ENCODE peak calls at places on chromosomes 12 and 14, in ten cellular contexts. P is transverse colon; S is CD4-positive, alpha-beta T cell; Q is adipocyte; T is breast epithelium; V is IMR-90; N is CD4-positive, alpha-beta memory T cell; Y is Caco-2; M is Karpas-422; K is lung. B is an unnamed sample. For H3K27me3, the result is how much of the 10 kb centered on the place peaks cover.

GRCh38 chr14:34539407-34540180 is at the start of gene EAPP:
- DNase-seq in P (peak), S (peak), Q (peak), T (peak), V (peak), N (peak), Y (peak), M (peak), K (peak), B (peak)

GRCh38 chr14:33508663-33509062 is 442.2 kb downstream of the EGLN3 start:
- DNase-seq in P (no peak), S (no peak), Q (no peak), T (no peak), V (no peak), N (no peak), Y (no peak), M (no peak), K (no peak), B (no peak)

GRCh38 chr14:47040490-47040889 is 388.9 kb upstream of the RPL10L start:
- DNase-seq in P (no peak), S (no peak), Q (no peak), T (no peak), V (no peak), N (no peak), Y (peak), M (no peak), K (no peak), B (no peak)

GRCh38 chr12:5520037-5520436 is 88.1 kb downstream of the NTF3 start:
- DNase-seq in P (no peak), S (no peak), Q (no peak), T (no peak), V (no peak), N (no peak), Y (no peak), M (no peak), K (no peak), B (no peak)

GRCh38 chr12:103855036-103855712 is 14.1 kb upstream of the NT5DC3 start:
- DNase-seq in P (no peak), S (no peak), Q (peak), T (no peak), V (peak), N (no peak), Y (no peak), M (no peak), K (no peak), B (no peak)

GRCh38 chr14:51828017-51828797 is 32.2 kb upstream of the GNG2 start:
- DNase-seq in P (peak), S (peak), Q (peak), T (no peak), V (peak), N (peak), Y (no peak), M (peak), K (no peak), B (peak)

GRCh38 chr14:67735361-67735921 is 33.8 kb downstream of the RDH12 start:
- DNase-seq in P (no peak), S (no peak), Q (no peak), T (no peak), V (no peak), N (no peak), Y (no peak), M (no peak), K (no peak), B (no peak)

GRCh38 chr14:104973215-104974145 is 4.7 kb downstream of the AHNAK2 start:
- DNase-seq in P (peak), S (no peak), Q (peak), T (peak), V (peak), N (no peak), Y (no peak), M (no peak), K (peak), B (no peak)

GRCh38 chr12:104281636-104282035 is 21.9 kb upstream of the EID3 start:
- DNase-seq in P (no peak), S (no peak), Q (peak), T (no peak), V (no peak), N (no peak), Y (no peak), M (no peak), K (no peak), B (no peak)

GRCh38 chr14:100537701-100538565 is 49.3 kb downstream of the BEGAIN start:
- DNase-seq in P (peak), S (no peak), Q (no peak), T (peak), V (no peak), N (no peak), Y (no peak), M (no peak), K (no peak), B (no peak)

GRCh38 chr12:93145086-93145485 is 216.0 kb upstream of the EEA1 start:
- DNase-seq in P (no peak), S (no peak), Q (no peak), T (no peak), V (peak), N (no peak), Y (no peak), M (peak), K (no peak), B (no peak)

GRCh38 chr12:42483534-42483857 is 106.0 kb downstream of the PRICKLE1 start:
- DNase-seq in P (peak), S (no peak), Q (peak), T (no peak), V (peak), N (peak), Y (no peak), M (no peak), K (no peak), B (peak)

GRCh38 chr12:104682790-104683279 is 226.1 kb downstream of the CHST11 start:
- DNase-seq in P (no peak), S (peak), Q (no peak), T (no peak), V (no peak), N (peak), Y (no peak), M (peak), K (peak), B (no peak)

GRCh38 chr12:118480235-118480634 is 103.9 kb downstream of the SUDS3 start:
- DNase-seq in P (no peak), S (no peak), Q (no peak), T (no peak), V (no peak), N (no peak), Y (no peak), M (no peak), K (no peak), B (no peak)
- H3K27me3 ChIP-seq in P (under half), S (under half), Q (under half), T (under half), V (under half), N (under half), Y (under half), M (under half), K (under half), B (under half)

DNA sequence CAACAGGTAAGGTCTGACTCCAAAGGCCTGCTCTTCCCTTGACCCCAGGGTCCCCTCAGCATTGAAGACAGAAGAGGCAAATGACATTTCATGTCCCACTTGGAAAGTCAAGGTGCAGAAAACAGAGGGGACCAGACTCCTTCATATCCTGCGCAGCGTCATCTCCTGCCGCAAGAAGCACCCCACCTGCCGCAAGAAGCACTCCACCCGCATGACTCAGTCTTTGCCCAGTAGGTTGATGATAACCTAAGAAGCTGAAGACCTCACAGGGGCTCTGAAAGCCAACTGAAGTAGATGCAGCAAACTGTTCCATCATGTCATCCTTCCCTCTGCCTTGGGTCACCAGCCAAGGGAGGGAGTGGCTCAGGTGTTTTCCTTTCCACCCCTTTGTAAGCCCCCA is 11.6 kb upstream of the SMUG1 start:
- DNase-seq in P (no peak), S (no peak), Q (no peak), T (no peak), V (no peak), N (no peak), Y (no peak), M (no peak), K (no peak), B (no peak)
- H3K27me3 ChIP-seq in P (half or more), S (half or more), Q (under half), T (under half), V (under half), N (under half), Y (under half), M (under half), K (under half), B (under half)

GRCh38 chr14:81681466-81681865 is 147.8 kb upstream of the SEL1L start:
- DNase-seq in P (no peak), S (no peak), Q (no peak), T (no peak), V (no peak), N (no peak), Y (no peak), M (no peak), K (no peak), B (no peak)
- H3K27me3 ChIP-seq in P (under half), S (under half), Q (under half), T (under half), V (under half), N (under half), Y (under half), M (under half), K (under half), B (under half)

GRCh38 chr14:75597149-75597548 is 18.7 kb downstream of the FLVCR2 start:
- DNase-seq in P (no peak), S (no peak), Q (no peak), T (no peak), V (no peak), N (no peak), Y (no peak), M (no peak), K (no peak), B (no peak)

GRCh38 chr14:75591331-75591946 is 13.0 kb downstream of the FLVCR2 start:
- DNase-seq in P (no peak), S (no peak), Q (no peak), T (no peak), V (no peak), N (no peak), Y (no peak), M (peak), K (no peak), B (no peak)

GRCh38 chr14:75589896-75590295 is 11.5 kb downstream of the FLVCR2 start:
- DNase-seq in P (no peak), S (no peak), Q (no peak), T (no peak), V (no peak), N (no peak), Y (no peak), M (no peak), K (no peak), B (no peak)

GRCh38 chr14:75591987-75592575 is 13.7 kb downstream of the FLVCR2 start:
- DNase-seq in P (no peak), S (no peak), Q (no peak), T (no peak), V (no peak), N (no peak), Y (no peak), M (no peak), K (no peak), B (no peak)

DNA sequence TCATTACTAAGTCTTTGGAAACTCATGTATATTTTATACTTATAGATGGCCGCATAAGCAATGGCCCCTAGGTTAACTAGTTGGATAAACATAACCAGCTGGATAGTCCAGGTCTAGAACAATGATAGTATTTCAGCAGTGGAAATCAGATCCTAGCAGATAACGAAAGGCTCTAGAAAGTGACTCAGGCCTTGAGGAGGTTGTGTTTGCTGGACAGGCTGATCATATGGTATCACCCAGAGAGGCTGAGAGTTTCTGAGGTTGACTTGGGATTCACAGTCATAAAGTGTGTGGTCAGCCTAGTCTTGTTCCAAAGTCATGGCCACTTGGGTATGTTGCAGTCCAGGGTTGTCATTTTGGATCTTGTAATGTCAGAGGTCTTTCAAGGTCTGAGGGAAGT is 16.8 kb downstream of the FLVCR2 start:
- DNase-seq in P (no peak), S (no peak), Q (no peak), T (no peak), V (peak), N (no peak), Y (no peak), M (no peak), K (no peak), B (no peak)
- H3K27me3 ChIP-seq in P (under half), S (under half), Q (under half), T (under half), V (under half), N (under half), Y (under half), M (under half), K (under half), B (under half)

GRCh38 chr12:51591020-51591901 is at the start of gene SCN8A:
- DNase-seq in P (peak), S (peak), Q (peak), T (no peak), V (peak), N (no peak), Y (peak), M (peak), K (no peak), B (peak)

GRCh38 chr12:51590347-51591019 is 550 bp upstream of the SCN8A start:
- DNase-seq in P (peak), S (peak), Q (peak), T (no peak), V (peak), N (peak), Y (peak), M (peak), K (no peak), B (peak)

GRCh38 chr12:51589060-51589459 is 2.0 kb upstream of the SCN8A start:
- DNase-seq in P (no peak), S (no peak), Q (no peak), T (no peak), V (no peak), N (no peak), Y (no peak), M (no peak), K (no peak), B (no peak)

GRCh38 chr12:51592034-51592705 is 1.1 kb downstream of the SCN8A start:
- DNase-seq in P (no peak), S (no peak), Q (peak), T (no peak), V (peak), N (no peak), Y (no peak), M (no peak), K (no peak), B (no peak)

DNA sequence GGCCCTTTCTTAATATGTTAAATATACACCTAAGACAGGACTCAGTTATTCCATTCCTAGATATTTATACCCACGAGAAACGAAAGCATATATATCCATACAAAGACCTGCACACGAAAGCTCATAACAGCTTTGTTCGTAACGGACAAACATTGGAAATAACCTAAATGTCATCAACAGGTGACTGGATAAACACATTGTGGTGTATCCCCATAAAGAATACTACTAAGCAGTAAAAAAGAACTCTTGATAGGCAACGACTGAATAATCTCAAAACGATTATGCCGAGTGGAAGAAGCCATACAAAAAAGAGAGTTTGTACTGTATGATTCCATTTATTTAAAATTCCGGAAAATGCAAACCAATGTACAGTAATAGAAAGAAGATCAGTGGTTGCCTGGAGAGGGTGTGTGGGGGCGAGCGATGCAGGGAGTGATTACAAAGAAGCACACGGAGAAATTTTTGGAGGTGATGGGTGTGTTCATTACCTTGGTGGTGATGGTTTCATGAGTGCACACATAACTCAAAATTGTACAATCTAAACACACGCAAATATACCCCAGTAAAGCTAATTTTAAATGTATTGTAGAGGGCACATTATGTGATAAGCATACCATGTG is 1.4 kb upstream of the SCN8A start:
- DNase-seq in P (no peak), S (no peak), Q (no peak), T (no peak), V (no peak), N (no peak), Y (no peak), M (no peak), K (no peak), B (no peak)
- H3K27me3 ChIP-seq in P (half or more), S (under half), Q (under half), T (under half), V (under half), N (under half), Y (under half), M (under half), K (under half), B (under half)

GRCh38 chr12:2689879-2690278 is 104.9 kb upstream of the FKBP4 start:
- DNase-seq in P (no peak), S (no peak), Q (no peak), T (peak), V (no peak), N (no peak), Y (no peak), M (no peak), K (peak), B (no peak)

GRCh38 chr12:2692156-2692555 is 102.6 kb upstream of the FKBP4 start:
- DNase-seq in P (no peak), S (no peak), Q (no peak), T (no peak), V (no peak), N (no peak), Y (no peak), M (peak), K (peak), B (no peak)

GRCh38 chr12:2691001-2691339 is 103.8 kb upstream of the FKBP4 start:
- DNase-seq in P (peak), S (peak), Q (no peak), T (no peak), V (peak), N (peak), Y (no peak), M (peak), K (peak), B (peak)

GRCh38 chr12:2690348-2691000 is 104.3 kb upstream of the FKBP4 start:
- DNase-seq in P (no peak), S (no peak), Q (no peak), T (peak), V (no peak), N (no peak), Y (no peak), M (no peak), K (peak), B (no peak)

DNA sequence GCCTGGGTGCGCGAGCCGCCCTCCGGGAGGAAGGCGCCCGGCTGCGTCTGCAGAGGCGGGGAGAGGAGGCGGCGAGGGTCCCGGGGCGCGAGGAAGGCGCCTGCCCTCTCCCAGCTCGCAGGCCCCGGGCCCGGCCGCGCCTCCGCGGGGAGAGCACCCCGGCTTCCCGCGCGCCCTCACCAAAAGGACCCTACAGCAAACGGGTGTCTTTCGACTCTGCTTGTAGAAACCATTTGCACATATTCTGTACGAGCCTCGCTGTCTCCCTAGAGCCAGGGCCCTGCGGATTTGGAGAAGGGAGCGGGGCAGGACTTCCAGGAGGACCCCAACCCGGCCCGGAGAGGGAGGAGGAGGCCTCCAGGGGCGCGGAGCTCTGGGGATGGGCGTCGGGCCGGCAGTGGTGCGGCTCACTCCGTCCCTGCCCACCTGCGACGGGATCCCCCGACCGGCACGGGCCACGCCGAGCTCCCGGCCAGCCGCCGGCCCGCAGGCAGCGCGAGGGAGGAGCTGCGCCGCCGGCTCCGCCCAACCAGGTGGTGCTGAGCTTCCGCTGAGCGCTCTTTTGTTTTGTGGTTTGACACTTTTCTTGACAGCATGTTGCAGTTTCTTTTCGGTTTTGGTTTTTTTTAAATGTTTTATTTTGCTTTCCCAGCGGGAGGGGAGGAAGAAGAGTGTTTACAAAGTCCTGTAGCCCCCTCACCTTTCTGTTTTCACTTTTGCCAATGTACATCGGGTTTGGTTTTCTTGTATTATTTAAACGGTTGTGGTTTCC is 103.2 kb upstream of the FKBP4 start:
- DNase-seq in P (peak), S (no peak), Q (no peak), T (peak), V (no peak), N (peak), Y (no peak), M (peak), K (peak), B (peak)
- H3K27me3 ChIP-seq in P (under half), S (under half), Q (under half), T (under half), V (under half), N (under half), Y (under half), M (under half), K (under half), B (under half)

GRCh38 chr12:48010366-48010970 is 6.2 kb upstream of the COL2A1 start:
- DNase-seq in P (no peak), S (no peak), Q (no peak), T (no peak), V (no peak), N (no peak), Y (no peak), M (no peak), K (no peak), B (no peak)
- H3K27me3 ChIP-seq in P (half or more), S (under half), Q (half or more), T (under half), V (half or more), N (under half), Y (under half), M (under half), K (under half), B (under half)

DNA sequence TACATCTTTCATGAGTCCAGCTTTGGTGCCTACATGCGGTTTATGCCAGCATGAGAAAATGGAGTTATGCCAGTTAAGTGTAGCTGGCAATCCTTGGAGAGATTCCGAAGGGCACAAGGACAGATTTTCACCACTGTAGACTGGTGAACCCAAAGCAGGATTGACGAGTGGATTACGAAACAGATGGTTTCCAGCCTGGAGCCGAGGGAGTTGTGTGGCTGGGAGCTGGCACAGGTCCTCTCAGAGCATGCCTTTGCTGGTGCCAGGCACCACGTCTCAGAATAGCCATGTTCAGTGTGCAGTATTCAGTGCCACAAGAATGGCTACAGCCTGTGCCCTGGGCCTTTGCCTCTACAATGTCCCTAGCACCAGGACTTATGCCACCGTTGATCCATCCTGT is 13.2 kb downstream of the KCNH3 start:
- DNase-seq in P (no peak), S (no peak), Q (peak), T (no peak), V (no peak), N (no peak), Y (no peak), M (no peak), K (no peak), B (no peak)
- H3K27me3 ChIP-seq in P (under half), S (under half), Q (under half), T (under half), V (half or more), N (under half), Y (under half), M (under half), K (under half), B (under half)

B was measured in GM06990.